ENCODE peak calls at places on chromosomes 11 and 22, in seven cellular contexts. O, M, B, G, L, R and W are unnamed samples.

GRCh38 chr11:63491614-63492372 is 826 bp upstream of the PLAAT5 start:
- DNase-seq in O (peak; percentile 92), M (no peak), L (peak; percentile 39), R (no peak), G (no peak), B (no peak), W (no peak)

GRCh38 chr22:50057292-50057867 is 718 bp downstream of the TTLL8 start:
- DNase-seq in L (no peak), O (no peak), B (no peak), M (no peak), R (no peak), G (no peak), W (no peak)

GRCh38 chr22:50102946-50103345 is 13.1 kb downstream of the MOV10L1 start:
- DNase-seq in G (peak; percentile 6), M (peak; percentile 16), B (no peak), R (no peak), O (peak; percentile 31), L (peak; percentile 47), W (no peak)

GRCh38 chr11:1225386-1226225 is 2.7 kb downstream of the MUC5B start:
- DNase-seq in M (no peak), O (no peak), B (peak; percentile 20), G (no peak), L (no peak), R (peak; percentile 46), W (no peak)

GRCh38 chr22:19874307-19875060 is 19.8 kb upstream of the GNB1L start:
- DNase-seq in M (no peak), B (peak; percentile 12), G (no peak), R (peak; percentile 51), O (no peak), L (no peak), W (no peak)

GRCh38 chr11:94813436-94813720 is 45.2 kb downstream of the AMOTL1 start:
- DNase-seq in R (no peak), B (no peak), L (no peak), G (no peak), M (no peak), O (no peak), W (no peak)

GRCh38 chr22:32385681-32386080 is 26.4 kb downstream of the RTCB start:
- DNase-seq in B (no peak), O (no peak), L (no peak), M (no peak), R (no peak), G (no peak), W (no peak)

GRCh38 chr11:36404831-36405230 is 105.2 kb downstream of the TRAF6 start:
- DNase-seq in L (no peak), O (no peak), G (no peak), B (no peak), R (no peak), M (no peak), W (no peak)

GRCh38 chr22:19644314-19645223 is 69.7 kb upstream of the SEPTIN5 start:
- DNase-seq in M (no peak), G (no peak), L (peak; percentile 75), B (no peak), R (no peak), O (no peak), W (no peak)

GRCh38 chr11:60880635-60881282 is 13.4 kb downstream of the ZP1 start:
- DNase-seq in M (no peak), G (no peak), R (no peak), O (peak; percentile 96), B (no peak), L (no peak), W (no peak)

GRCh38 chr11:117570701-117571100 is 226.3 kb downstream of the DSCAML1 start:
- DNase-seq in B (no peak), M (no peak), G (no peak), O (no peak), R (no peak), L (no peak), W (no peak)

GRCh38 chr11:6440906-6441358 is at the start of gene HPX:
- DNase-seq in G (no peak), B (no peak), L (no peak), M (no peak), R (no peak), O (peak; percentile 86), W (no peak)

GRCh38 chr22:47918276-47918928 is 1156.0 kb downstream of the TBC1D22A start:
- DNase-seq in B (no peak), G (no peak), M (no peak), L (no peak), O (no peak), R (no peak), W (peak; percentile 47)

GRCh38 chr22:50107529-50107928 is 17.7 kb downstream of the MOV10L1 start:
- DNase-seq in O (no peak), L (no peak), R (no peak), G (no peak), B (no peak), M (no peak), W (no peak)

GRCh38 chr11:69774354-69775162 is 583 bp downstream of the FGF4 start:
- DNase-seq in L (no peak), M (no peak), B (peak; percentile 34), R (peak; percentile 69), O (no peak), G (no peak), W (no peak)

GRCh38 chr11:3986301-3986700 is 108.3 kb upstream of the RRM1 start:
- DNase-seq in L (no peak), R (no peak), B (no peak), M (no peak), O (no peak), G (no peak), W (no peak)

GRCh38 chr11:3983101-3983500 is 111.5 kb upstream of the RRM1 start:
- DNase-seq in G (no peak), B (no peak), O (no peak), L (no peak), M (no peak), R (no peak), W (no peak)

GRCh38 chr11:3981084-3981633 is 113.4 kb upstream of the RRM1 start:
- DNase-seq in B (no peak), R (no peak), G (no peak), L (no peak), M (no peak), O (no peak), W (no peak)

GRCh38 chr11:3982431-3982830 is 112.2 kb upstream of the RRM1 start:
- DNase-seq in L (no peak), R (no peak), B (no peak), O (no peak), M (no peak), G (no peak), W (no peak)

DNA sequence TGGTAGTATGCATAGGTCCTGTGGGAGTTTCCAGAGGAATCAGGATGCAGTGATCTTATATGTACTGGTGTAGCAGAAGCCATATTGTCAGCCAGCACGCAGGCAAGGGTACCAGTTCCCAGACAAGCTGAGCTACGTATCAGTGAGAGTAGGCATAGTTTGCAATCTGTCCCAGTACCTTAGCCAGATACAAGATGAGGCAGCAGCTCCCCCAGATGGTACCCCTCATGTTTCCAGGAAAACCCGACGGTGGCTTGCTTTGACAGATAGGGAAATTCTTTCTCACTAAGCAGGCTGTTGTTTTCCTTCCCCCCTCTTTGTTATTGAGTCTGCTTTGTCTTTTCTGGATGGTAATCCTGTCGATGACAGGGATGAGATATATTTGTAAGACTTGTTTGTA is 109.7 kb upstream of the RRM1 start:
- DNase-seq in G (no peak), R (no peak), B (peak; percentile 28), M (no peak), L (peak; percentile 67), O (no peak), W (no peak)
- TF ChIP-seq SP1 in G (no peak), R (no peak), B (no peak), M (no peak), L (no peak), O (no peak), W (no peak)

DNA sequence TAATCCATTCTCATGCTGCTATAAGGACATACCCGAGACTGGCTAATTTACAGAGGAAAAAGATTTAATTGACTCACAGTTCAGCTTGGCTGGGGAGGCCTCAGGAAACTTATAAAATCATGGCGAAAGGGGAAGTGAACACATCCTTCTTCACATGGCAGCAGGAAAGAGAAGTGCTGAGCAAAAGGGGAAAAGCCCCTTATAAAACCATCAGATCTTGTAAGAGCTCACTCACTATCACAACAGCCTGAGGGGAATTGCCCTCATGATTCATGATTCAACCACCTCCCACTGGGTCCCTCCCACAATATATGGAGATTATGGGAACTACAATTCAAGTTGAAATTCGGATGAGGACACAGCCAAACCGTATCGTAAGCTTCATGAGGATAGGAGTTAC is 3.8 kb upstream of the CYB5R2 start:
- DNase-seq in B (no peak), M (no peak), O (no peak), L (no peak), G (no peak), R (no peak), W (no peak)
- TF ChIP-seq SP1 in B (no peak), M (no peak), O (no peak), L (no peak), G (no peak), R (no peak), W (no peak)

GRCh38 chr11:26234451-26234850 is 97.5 kb upstream of the ANO3 start:
- DNase-seq in R (no peak), B (no peak), L (no peak), G (no peak), O (no peak), M (no peak), W (no peak)

GRCh38 chr11:26228778-26229177 is 103.2 kb upstream of the ANO3 start:
- DNase-seq in O (no peak), L (no peak), G (no peak), M (no peak), R (no peak), B (no peak), W (no peak)

GRCh38 chr11:26229270-26229669 is 102.7 kb upstream of the ANO3 start:
- DNase-seq in O (no peak), R (no peak), G (no peak), M (no peak), L (no peak), B (no peak), W (no peak)

GRCh38 chr11:26230021-26230420 is 101.9 kb upstream of the ANO3 start:
- DNase-seq in G (no peak), L (no peak), O (no peak), M (no peak), B (no peak), R (no peak), W (no peak)

DNA sequence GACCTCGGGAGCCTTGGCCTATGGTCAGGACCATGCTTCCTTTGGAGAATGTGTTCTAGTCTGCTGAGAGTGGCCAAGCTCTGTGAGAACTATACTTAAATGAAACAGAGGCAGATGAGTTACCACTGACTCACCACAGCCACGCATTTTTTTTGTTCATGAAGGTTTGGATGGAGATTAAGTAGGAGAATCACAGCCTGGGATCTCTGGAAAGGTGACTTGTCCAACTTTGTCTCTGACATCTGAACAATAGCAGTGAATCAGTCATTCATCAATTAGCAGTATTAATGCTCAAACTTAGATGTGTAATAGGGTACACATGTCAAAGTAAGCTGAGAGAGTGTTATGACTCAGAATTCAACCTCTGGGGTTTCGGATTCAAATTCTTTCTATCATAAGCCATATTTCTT is 100.7 kb upstream of the ANO3 start:
- DNase-seq in L (no peak), R (no peak), G (no peak), B (no peak), O (no peak), M (no peak), W (no peak)
- TF ChIP-seq SP1 in L (no peak), R (no peak), G (no peak), B (no peak), O (no peak), M (no peak), W (no peak)

DNA sequence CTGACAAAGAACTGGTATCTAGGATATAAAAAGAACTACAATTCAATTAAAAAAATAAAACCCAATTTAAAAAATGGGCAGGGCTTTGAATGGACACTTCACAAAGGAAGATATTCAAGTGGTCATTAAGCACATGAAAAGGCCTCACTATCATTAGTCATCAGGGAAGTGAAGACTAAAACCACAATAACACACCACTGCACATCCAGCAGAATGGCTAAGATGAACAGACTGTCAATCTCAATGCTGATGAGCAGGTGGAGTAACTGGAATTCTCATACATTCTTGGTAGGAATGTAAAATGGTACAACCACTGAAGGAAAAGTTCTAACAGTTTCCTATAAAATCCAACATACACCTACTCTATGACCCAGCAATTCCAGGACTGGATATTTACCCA is 8.9 kb downstream of the HPS4 start:
- DNase-seq in G (no peak), R (no peak), O (no peak), L (no peak), M (no peak), B (no peak), W (no peak)
- TF ChIP-seq SP1 in G (no peak), R (no peak), O (no peak), L (no peak), M (no peak), B (no peak), W (no peak)